ENCODE peak calls at places on chromosome 16, in ten cellular contexts. H is progenitor cell of endocrine pancreas; A is NB4; K is CD8-positive, alpha-beta T cell; V is fibroblast of the aortic adventitia; L is transverse colon; Y is HFFc6; D is H1; F is breast epithelium; C is PC-3. M is an unnamed sample.

GRCh38 chr16:35342012-35342411 is 1882.6 kb downstream of the TP53TG3F start:
- DNase-seq in H (no peak), A (no peak), K (no peak), V (no peak), L (no peak), Y (no peak), D (no peak), F (no peak), C (no peak), M (no peak)

GRCh38 chr16:54430491-54431030 is 144.0 kb upstream of the IRX3 start:
- DNase-seq in H (peak), A (peak), K (no peak), V (peak), L (no peak), Y (peak), D (no peak), F (no peak), C (peak), M (peak)

GRCh38 chr16:11250091-11250785 is 5.8 kb downstream of the SOCS1 start:
- DNase-seq in H (no peak), A (no peak), K (no peak), V (no peak), L (no peak), Y (no peak), D (no peak), F (no peak), C (peak), M (no peak)

GRCh38 chr16:30724641-30725464 is 23.4 kb upstream of the PHKG2 start:
- DNase-seq in H (no peak), A (peak), K (no peak), V (no peak), L (peak), Y (no peak), D (no peak), F (no peak), C (no peak), M (no peak)

GRCh38 chr16:78639775-78640174 is 540.3 kb downstream of the WWOX start:
- DNase-seq in H (no peak), A (no peak), K (no peak), V (no peak), L (no peak), Y (no peak), D (no peak), F (no peak), C (no peak), M (no peak)

GRCh38 chr16:25838724-25839186 is 147.0 kb downstream of the HS3ST4 start:
- DNase-seq in H (peak), A (peak), K (peak), V (peak), L (peak), Y (peak), D (peak), F (no peak), C (peak), M (peak)

GRCh38 chr16:53153130-53153529 is 98.3 kb downstream of the CHD9 start:
- DNase-seq in H (no peak), A (no peak), K (no peak), V (no peak), L (no peak), Y (no peak), D (no peak), F (no peak), C (no peak), M (no peak)

GRCh38 chr16:31187808-31188189 is 7.9 kb downstream of the FUS start:
- DNase-seq in H (no peak), A (no peak), K (no peak), V (no peak), L (no peak), Y (no peak), D (no peak), F (no peak), C (no peak), M (no peak)

GRCh38 chr16:67372664-67373063 is 20.6 kb downstream of the TPPP3 start:
- DNase-seq in H (no peak), A (peak), K (no peak), V (peak), L (no peak), Y (peak), D (no peak), F (no peak), C (peak), M (no peak)

GRCh38 chr16:23365602-23366240 is 63.6 kb downstream of the SCNN1B start:
- DNase-seq in H (no peak), A (peak), K (no peak), V (no peak), L (no peak), Y (no peak), D (no peak), F (no peak), C (peak), M (no peak)

GRCh38 chr16:54136276-54136625 is 150.3 kb downstream of the IRX3 start:
- DNase-seq in H (no peak), A (peak), K (no peak), V (peak), L (no peak), Y (no peak), D (no peak), F (no peak), C (peak), M (no peak)

GRCh38 chr16:9256196-9256595 is 164.8 kb downstream of the HAPSTR1 start:
- DNase-seq in H (peak), A (peak), K (no peak), V (no peak), L (peak), Y (no peak), D (peak), F (no peak), C (peak), M (peak)

GRCh38 chr16:84593825-84594724 is 23.8 kb downstream of the COTL1 start:
- DNase-seq in H (no peak), A (peak), K (peak), V (no peak), L (peak), Y (no peak), D (no peak), F (no peak), C (no peak), M (no peak)

GRCh38 chr16:75695708-75696107 is 5.6 kb downstream of the DUXB start:
- DNase-seq in H (no peak), A (peak), K (no peak), V (peak), L (no peak), Y (no peak), D (no peak), F (no peak), C (no peak), M (no peak)

GRCh38 chr16:70270176-70270575 is 18.4 kb upstream of the EXOSC6 start:
- DNase-seq in H (no peak), A (no peak), K (no peak), V (no peak), L (no peak), Y (no peak), D (no peak), F (no peak), C (no peak), M (no peak)

GRCh38 chr16:49620158-49620867 is 235.6 kb downstream of the ZNF423 start:
- DNase-seq in H (no peak), A (peak), K (no peak), V (peak), L (peak), Y (peak), D (no peak), F (no peak), C (peak), M (peak)

GRCh38 chr16:13992322-13992721 is 72.4 kb downstream of the ERCC4 start:
- DNase-seq in H (no peak), A (no peak), K (no peak), V (no peak), L (no peak), Y (no peak), D (no peak), F (no peak), C (no peak), M (no peak)

GRCh38 chr16:4653981-4654380 is 29.4 kb downstream of the MGRN1 start:
- DNase-seq in H (no peak), A (no peak), K (no peak), V (no peak), L (peak), Y (no peak), D (no peak), F (peak), C (no peak), M (peak)

DNA sequence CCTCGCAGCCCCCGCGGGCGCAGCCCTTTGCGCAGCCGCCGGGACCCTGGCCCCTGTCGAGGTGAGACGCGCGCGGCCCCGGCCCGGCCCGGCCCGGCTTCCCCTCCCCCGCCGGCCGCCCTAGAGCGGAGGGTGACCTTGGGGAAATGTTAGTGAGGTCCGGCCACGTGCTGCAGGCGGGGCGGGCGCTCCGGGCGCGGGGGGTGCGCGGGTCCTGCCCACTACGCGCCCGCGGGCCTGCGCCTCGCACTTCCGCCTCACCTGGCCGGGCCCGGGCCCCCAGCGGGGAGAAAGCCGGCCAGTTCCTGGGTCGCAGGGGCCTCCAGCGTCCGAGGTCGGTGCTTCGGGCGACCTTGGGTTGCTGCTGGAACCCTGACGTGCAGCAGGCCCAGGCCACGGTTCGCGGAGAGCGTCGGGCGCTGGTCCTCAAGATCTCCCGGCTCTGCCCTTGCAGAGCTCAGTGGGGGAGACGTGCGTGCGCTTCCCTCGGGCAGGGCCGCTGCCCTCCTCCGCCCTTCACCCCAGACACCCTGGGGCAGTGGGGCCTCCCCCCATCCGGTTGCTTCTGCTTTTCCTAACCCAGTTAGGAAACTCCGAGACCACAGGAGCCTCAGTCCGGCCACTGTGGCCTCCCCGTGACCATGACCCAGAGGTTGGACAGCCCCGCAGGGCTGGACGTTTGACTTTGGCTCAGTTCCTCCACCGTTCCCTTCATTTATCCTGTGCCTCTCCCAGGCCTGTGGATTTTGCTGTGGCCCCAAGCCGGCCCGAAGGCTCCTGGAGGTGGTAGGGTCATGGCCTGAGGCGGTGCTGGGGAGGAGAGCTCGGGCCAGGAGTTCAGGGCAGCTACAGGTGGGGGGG is 791 bp downstream of the MCRIP2 start:
- DNase-seq in H (no peak), A (peak), K (no peak), V (no peak), L (peak), Y (no peak), D (no peak), F (no peak), C (peak), M (peak)
- TF ChIP-seq CTCF in H (no peak), A (no peak), K (no peak), V (no peak), L (no peak), Y (no peak), D (no peak), F (no peak), C (no peak), M (no peak)

GRCh38 chr16:89297156-89297869 is 79.8 kb downstream of the ZNF778 start:
- DNase-seq in H (no peak), A (no peak), K (no peak), V (peak), L (no peak), Y (no peak), D (no peak), F (no peak), C (no peak), M (no peak)
- TF ChIP-seq CTCF in H (no peak), A (no peak), K (no peak), V (no peak), L (no peak), Y (no peak), D (no peak), F (no peak), C (no peak), M (no peak)

DNA sequence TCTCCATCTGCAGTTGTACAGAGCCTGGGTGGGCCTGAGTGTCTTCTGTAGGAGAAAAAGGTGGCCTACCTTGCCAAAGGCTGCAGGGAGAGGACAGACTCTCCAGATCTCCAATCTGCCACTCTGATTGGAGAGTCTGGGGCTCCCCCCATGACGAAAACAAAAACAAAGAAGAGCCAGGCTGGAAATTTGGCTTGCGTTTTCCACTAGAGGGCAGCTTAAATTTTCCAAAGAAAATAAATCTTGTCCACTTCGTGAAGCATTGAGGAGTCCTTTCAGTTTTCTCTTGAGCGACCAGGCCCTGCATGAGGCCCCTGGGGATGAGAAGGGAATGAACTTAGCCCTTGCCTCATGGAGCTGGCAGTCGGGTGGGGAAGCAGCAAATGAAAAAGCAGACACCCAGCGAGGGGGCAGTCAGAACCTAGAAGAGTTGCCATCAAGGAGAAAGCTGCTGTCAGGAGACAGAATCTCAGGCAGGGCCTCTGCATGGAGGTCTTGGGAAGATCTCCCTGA is 8.2 kb upstream of the SHCBP1 start:
- DNase-seq in H (no peak), A (peak), K (no peak), V (peak), L (no peak), Y (peak), D (no peak), F (no peak), C (peak), M (no peak)
- TF ChIP-seq CTCF in H (peak), A (peak), K (no peak), V (peak), L (no peak), Y (peak), D (peak), F (no peak), C (peak), M (peak)

DNA sequence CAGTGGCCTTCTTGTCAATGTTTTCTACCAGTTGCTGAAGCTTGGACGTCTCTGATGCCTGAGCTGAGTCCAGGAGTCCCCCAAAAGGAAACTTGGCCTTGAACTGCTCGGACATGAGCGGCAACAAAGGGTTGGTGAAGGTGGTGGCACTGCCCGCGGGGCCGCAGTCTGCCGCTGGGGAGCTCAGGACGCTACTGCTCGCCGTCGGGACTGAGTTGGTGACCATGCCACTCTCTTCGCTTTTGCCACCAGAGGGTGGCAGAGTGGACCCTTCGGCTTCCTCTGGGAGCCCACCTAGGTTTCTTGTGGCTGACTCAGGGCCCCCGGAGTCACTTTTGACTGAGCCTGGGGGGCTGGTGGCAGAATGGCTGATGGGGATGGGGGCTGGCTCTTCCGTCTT is 11.0 kb downstream of the SALL1 start:
- DNase-seq in H (no peak), A (no peak), K (no peak), V (no peak), L (no peak), Y (no peak), D (no peak), F (no peak), C (no peak), M (no peak)
- TF ChIP-seq CTCF in H (no peak), A (no peak), K (no peak), V (no peak), L (no peak), Y (no peak), D (peak), F (no peak), C (no peak), M (peak)

GRCh38 chr16:86248325-86248905 is 261.9 kb upstream of the FOXF1 start:
- DNase-seq in H (no peak), A (no peak), K (no peak), V (no peak), L (no peak), Y (no peak), D (no peak), F (no peak), C (no peak), M (no peak)

GRCh38 chr16:86256995-86257394 is 253.3 kb upstream of the FOXF1 start:
- DNase-seq in H (no peak), A (no peak), K (no peak), V (no peak), L (no peak), Y (no peak), D (no peak), F (no peak), C (no peak), M (no peak)

GRCh38 chr16:86251682-86252081 is 258.6 kb upstream of the FOXF1 start:
- DNase-seq in H (no peak), A (no peak), K (no peak), V (no peak), L (no peak), Y (no peak), D (no peak), F (no peak), C (no peak), M (no peak)

GRCh38 chr16:86249631-86250030 is 260.7 kb upstream of the FOXF1 start:
- DNase-seq in H (no peak), A (no peak), K (no peak), V (no peak), L (no peak), Y (no peak), D (no peak), F (no peak), C (no peak), M (no peak)

GRCh38 chr16:86252596-86252995 is 257.7 kb upstream of the FOXF1 start:
- DNase-seq in H (no peak), A (peak), K (no peak), V (peak), L (peak), Y (peak), D (peak), F (no peak), C (no peak), M (no peak)
- TF ChIP-seq CTCF in H (peak), A (peak), K (no peak), V (peak), L (no peak), Y (peak), D (peak), F (no peak), C (peak), M (no peak)

DNA sequence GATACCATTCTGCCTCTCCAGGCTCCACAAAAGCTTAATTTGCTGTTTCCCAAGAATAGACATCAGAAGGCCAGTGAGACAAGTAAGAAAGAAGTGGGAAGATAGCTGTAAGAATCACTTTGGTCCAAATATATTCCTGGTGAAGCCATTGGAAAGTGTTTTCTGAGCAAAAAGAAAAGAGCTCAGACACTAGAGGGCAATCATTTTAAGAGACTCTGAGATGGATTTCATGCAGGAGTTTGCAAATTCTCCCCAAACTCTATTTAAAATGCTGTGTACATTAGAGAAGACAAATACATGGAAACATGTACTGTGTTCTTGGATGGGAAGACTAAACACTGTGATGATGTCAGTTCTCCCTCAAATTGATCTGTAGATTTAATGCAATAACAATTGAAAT is 8.0 kb upstream of the SLC6A2 start:
- DNase-seq in H (no peak), A (no peak), K (no peak), V (no peak), L (no peak), Y (peak), D (no peak), F (no peak), C (no peak), M (no peak)
- TF ChIP-seq CTCF in H (no peak), A (peak), K (no peak), V (no peak), L (no peak), Y (peak), D (no peak), F (no peak), C (no peak), M (no peak)